ENCODE peak calls at places on chromosomes 7 and 10, in six cellular contexts. One of them, this sample, is unnamed.

GRCh38 chr7:98555403-98555802 is 61.7 kb upstream of the NPTX2 start:
- DNase-seq in stimulated activated CD4-positive, alpha-beta T cell treated with anti-CD3 and anti-CD28 coated beads, TNF-alpha, amount 100 ng/mL, for 4 hours: no peak
- DNase-seq in AG09319: no peak
- DNase-seq in HEK293T: no peak
- DNase-seq in spleen: peak; percentile 30
- DNase-seq in heart left ventricle: no peak
- DNase-seq in this sample: no peak

GRCh38 chr7:44326261-44327125 is 1.1 kb upstream of the CAMK2B start:
- DNase-seq in stimulated activated CD4-positive, alpha-beta T cell treated with anti-CD3 and anti-CD28 coated beads, TNF-alpha, amount 100 ng/mL, for 4 hours: no peak
- DNase-seq in AG09319: no peak
- DNase-seq in heart left ventricle: no peak
- DNase-seq in spleen: no peak
- DNase-seq in HEK293T: peak; percentile 5
- DNase-seq in this sample: no peak

GRCh38 chr7:66925255-66925654 is 4.2 kb downstream of the TMEM248 start:
- DNase-seq in HEK293T: no peak
- DNase-seq in heart left ventricle: no peak
- DNase-seq in AG09319: no peak
- DNase-seq in stimulated activated CD4-positive, alpha-beta T cell treated with anti-CD3 and anti-CD28 coated beads, TNF-alpha, amount 100 ng/mL, for 4 hours: no peak
- DNase-seq in spleen: no peak
- DNase-seq in this sample: no peak

GRCh38 chr10:72099054-72099921 is 10.9 kb upstream of the SPOCK2 start:
- DNase-seq in AG09319: no peak
- DNase-seq in HEK293T: no peak
- DNase-seq in spleen: no peak
- DNase-seq in heart left ventricle: no peak
- DNase-seq in stimulated activated CD4-positive, alpha-beta T cell treated with anti-CD3 and anti-CD28 coated beads, TNF-alpha, amount 100 ng/mL, for 4 hours: no peak
- DNase-seq in this sample: no peak

GRCh38 chr10:80272793-80273522 is 16.5 kb downstream of the MAT1A start:
- DNase-seq in heart left ventricle: no peak
- DNase-seq in stimulated activated CD4-positive, alpha-beta T cell treated with anti-CD3 and anti-CD28 coated beads, TNF-alpha, amount 100 ng/mL, for 4 hours: no peak
- DNase-seq in HEK293T: no peak
- DNase-seq in AG09319: no peak
- DNase-seq in spleen: no peak
- DNase-seq in this sample: no peak

GRCh38 chr10:119198438-119198837 is 8.9 kb upstream of the GRK5 start:
- DNase-seq in heart left ventricle: no peak
- DNase-seq in spleen: no peak
- DNase-seq in HEK293T: no peak
- DNase-seq in stimulated activated CD4-positive, alpha-beta T cell treated with anti-CD3 and anti-CD28 coated beads, TNF-alpha, amount 100 ng/mL, for 4 hours: no peak
- DNase-seq in AG09319: no peak
- DNase-seq in this sample: no peak

GRCh38 chr7:158272509-158273137 is 315.0 kb downstream of the PTPRN2 start:
- DNase-seq in stimulated activated CD4-positive, alpha-beta T cell treated with anti-CD3 and anti-CD28 coated beads, TNF-alpha, amount 100 ng/mL, for 4 hours: no peak
- DNase-seq in heart left ventricle: no peak
- DNase-seq in AG09319: no peak
- DNase-seq in HEK293T: no peak
- DNase-seq in spleen: peak; percentile 59
- DNase-seq in this sample: no peak

GRCh38 chr7:159109092-159110035 is 35.3 kb downstream of the VIPR2 start:
- DNase-seq in heart left ventricle: no peak
- DNase-seq in AG09319: no peak
- DNase-seq in spleen: peak; percentile 39
- DNase-seq in HEK293T: no peak
- DNase-seq in stimulated activated CD4-positive, alpha-beta T cell treated with anti-CD3 and anti-CD28 coated beads, TNF-alpha, amount 100 ng/mL, for 4 hours: no peak
- DNase-seq in this sample: no peak

GRCh38 chr7:157679607-157680006 is 342.8 kb downstream of the DNAJB6 start:
- DNase-seq in spleen: peak; percentile 62
- DNase-seq in stimulated activated CD4-positive, alpha-beta T cell treated with anti-CD3 and anti-CD28 coated beads, TNF-alpha, amount 100 ng/mL, for 4 hours: no peak
- DNase-seq in AG09319: no peak
- DNase-seq in HEK293T: no peak
- DNase-seq in heart left ventricle: no peak
- DNase-seq in this sample: no peak

GRCh38 chr7:1154172-1154739 is 5.7 kb downstream of the ZFAND2A start:
- DNase-seq in stimulated activated CD4-positive, alpha-beta T cell treated with anti-CD3 and anti-CD28 coated beads, TNF-alpha, amount 100 ng/mL, for 4 hours: no peak
- DNase-seq in spleen: no peak
- DNase-seq in HEK293T: no peak
- DNase-seq in AG09319: no peak
- DNase-seq in heart left ventricle: no peak
- DNase-seq in this sample: no peak

GRCh38 chr10:116067825-116068224 is 205.2 kb downstream of the GFRA1 start:
- DNase-seq in spleen: no peak
- DNase-seq in heart left ventricle: no peak
- DNase-seq in stimulated activated CD4-positive, alpha-beta T cell treated with anti-CD3 and anti-CD28 coated beads, TNF-alpha, amount 100 ng/mL, for 4 hours: no peak
- DNase-seq in AG09319: no peak
- DNase-seq in HEK293T: no peak
- DNase-seq in this sample: no peak

GRCh38 chr7:101853684-101854083 is 36.3 kb downstream of the CUX1 start:
- DNase-seq in heart left ventricle: no peak
- DNase-seq in stimulated activated CD4-positive, alpha-beta T cell treated with anti-CD3 and anti-CD28 coated beads, TNF-alpha, amount 100 ng/mL, for 4 hours: no peak
- DNase-seq in HEK293T: no peak
- DNase-seq in spleen: no peak
- DNase-seq in AG09319: no peak
- DNase-seq in this sample: no peak

GRCh38 chr10:86646933-86647332 is 7.4 kb upstream of the OPN4 start:
- DNase-seq in spleen: no peak
- DNase-seq in heart left ventricle: no peak
- DNase-seq in stimulated activated CD4-positive, alpha-beta T cell treated with anti-CD3 and anti-CD28 coated beads, TNF-alpha, amount 100 ng/mL, for 4 hours: no peak
- DNase-seq in AG09319: no peak
- DNase-seq in HEK293T: no peak
- DNase-seq in this sample: no peak

GRCh38 chr7:97226541-97226940 is 109.0 kb downstream of the SDHAF3 start:
- DNase-seq in AG09319: no peak
- DNase-seq in stimulated activated CD4-positive, alpha-beta T cell treated with anti-CD3 and anti-CD28 coated beads, TNF-alpha, amount 100 ng/mL, for 4 hours: no peak
- DNase-seq in spleen: no peak
- DNase-seq in HEK293T: no peak
- DNase-seq in heart left ventricle: no peak
- DNase-seq in this sample: no peak

GRCh38 chr7:23261843-23262452 is 15.4 kb downstream of the GPNMB start:
- DNase-seq in stimulated activated CD4-positive, alpha-beta T cell treated with anti-CD3 and anti-CD28 coated beads, TNF-alpha, amount 100 ng/mL, for 4 hours: peak; percentile 18
- DNase-seq in heart left ventricle: peak; percentile 41
- DNase-seq in HEK293T: peak; percentile 84
- DNase-seq in AG09319: peak; percentile 28
- DNase-seq in spleen: peak; percentile 84
- DNase-seq in this sample: no peak

GRCh38 chr7:118328505-118329211 is 104.2 kb downstream of the ANKRD7 start:
- DNase-seq in heart left ventricle: no peak
- DNase-seq in HEK293T: no peak
- DNase-seq in spleen: no peak
- DNase-seq in AG09319: no peak
- DNase-seq in stimulated activated CD4-positive, alpha-beta T cell treated with anti-CD3 and anti-CD28 coated beads, TNF-alpha, amount 100 ng/mL, for 4 hours: no peak
- DNase-seq in this sample: no peak

GRCh38 chr10:36023939-36024338 is 381.8 kb upstream of the FZD8 start:
- DNase-seq in heart left ventricle: no peak
- DNase-seq in AG09319: peak; percentile 57
- DNase-seq in spleen: no peak
- DNase-seq in stimulated activated CD4-positive, alpha-beta T cell treated with anti-CD3 and anti-CD28 coated beads, TNF-alpha, amount 100 ng/mL, for 4 hours: no peak
- DNase-seq in HEK293T: peak; percentile 24
- DNase-seq in this sample: peak; percentile 86

GRCh38 chr10:115857856-115858255 is 415.1 kb downstream of the GFRA1 start:
- DNase-seq in HEK293T: no peak
- DNase-seq in spleen: no peak
- DNase-seq in stimulated activated CD4-positive, alpha-beta T cell treated with anti-CD3 and anti-CD28 coated beads, TNF-alpha, amount 100 ng/mL, for 4 hours: no peak
- DNase-seq in AG09319: no peak
- DNase-seq in heart left ventricle: no peak
- DNase-seq in this sample: peak; percentile 38

GRCh38 chr10:113103131-113103830 is 153.2 kb downstream of the TCF7L2 start:
- DNase-seq in stimulated activated CD4-positive, alpha-beta T cell treated with anti-CD3 and anti-CD28 coated beads, TNF-alpha, amount 100 ng/mL, for 4 hours: no peak
- DNase-seq in AG09319: no peak
- DNase-seq in heart left ventricle: no peak
- DNase-seq in spleen: no peak
- DNase-seq in HEK293T: no peak
- DNase-seq in this sample: peak; percentile 58

GRCh38 chr10:6543431-6544005 is 36.6 kb downstream of the PRKCQ start:
- DNase-seq in AG09319: no peak
- DNase-seq in heart left ventricle: no peak
- DNase-seq in spleen: no peak
- DNase-seq in HEK293T: no peak
- DNase-seq in stimulated activated CD4-positive, alpha-beta T cell treated with anti-CD3 and anti-CD28 coated beads, TNF-alpha, amount 100 ng/mL, for 4 hours: peak; percentile 25
- DNase-seq in this sample: no peak

GRCh38 chr7:35722054-35722849 is 27.3 kb upstream of the HERPUD2 start:
- DNase-seq in HEK293T: no peak
- DNase-seq in spleen: no peak
- DNase-seq in AG09319: no peak
- DNase-seq in stimulated activated CD4-positive, alpha-beta T cell treated with anti-CD3 and anti-CD28 coated beads, TNF-alpha, amount 100 ng/mL, for 4 hours: no peak
- DNase-seq in heart left ventricle: no peak
- DNase-seq in this sample: no peak

GRCh38 chr10:32104622-32105509 is 48.6 kb upstream of the KIF5B start:
- DNase-seq in stimulated activated CD4-positive, alpha-beta T cell treated with anti-CD3 and anti-CD28 coated beads, TNF-alpha, amount 100 ng/mL, for 4 hours: no peak
- DNase-seq in HEK293T: no peak
- DNase-seq in spleen: no peak
- DNase-seq in AG09319: no peak
- DNase-seq in heart left ventricle: no peak
- DNase-seq in this sample: peak; percentile 21

GRCh38 chr10:101867931-101868330 is 24.3 kb upstream of the KCNIP2 start:
- DNase-seq in AG09319: peak; percentile 31
- DNase-seq in stimulated activated CD4-positive, alpha-beta T cell treated with anti-CD3 and anti-CD28 coated beads, TNF-alpha, amount 100 ng/mL, for 4 hours: no peak
- DNase-seq in HEK293T: no peak
- DNase-seq in spleen: no peak
- DNase-seq in heart left ventricle: no peak
- DNase-seq in this sample: no peak

GRCh38 chr10:11147723-11148122 is 130.1 kb downstream of the CELF2 start:
- DNase-seq in AG09319: no peak
- DNase-seq in stimulated activated CD4-positive, alpha-beta T cell treated with anti-CD3 and anti-CD28 coated beads, TNF-alpha, amount 100 ng/mL, for 4 hours: no peak
- DNase-seq in spleen: peak; percentile 83
- DNase-seq in heart left ventricle: no peak
- DNase-seq in HEK293T: no peak
- DNase-seq in this sample: no peak

GRCh38 chr10:43491855-43492254 is 54.9 kb downstream of the ZNF487 start:
- DNase-seq in AG09319: no peak
- DNase-seq in heart left ventricle: no peak
- DNase-seq in spleen: no peak
- DNase-seq in stimulated activated CD4-positive, alpha-beta T cell treated with anti-CD3 and anti-CD28 coated beads, TNF-alpha, amount 100 ng/mL, for 4 hours: no peak
- DNase-seq in HEK293T: no peak
- DNase-seq in this sample: no peak

GRCh38 chr7:48424731-48425130 is 253.5 kb downstream of the ABCA13 start:
- DNase-seq in HEK293T: peak; percentile 9
- DNase-seq in stimulated activated CD4-positive, alpha-beta T cell treated with anti-CD3 and anti-CD28 coated beads, TNF-alpha, amount 100 ng/mL, for 4 hours: no peak
- DNase-seq in heart left ventricle: no peak
- DNase-seq in AG09319: no peak
- DNase-seq in spleen: no peak
- DNase-seq in this sample: no peak

GRCh38 chr10:57943701-57944100 is 324.0 kb downstream of the IPMK start:
- DNase-seq in stimulated activated CD4-positive, alpha-beta T cell treated with anti-CD3 and anti-CD28 coated beads, TNF-alpha, amount 100 ng/mL, for 4 hours: no peak
- DNase-seq in heart left ventricle: no peak
- DNase-seq in HEK293T: no peak
- DNase-seq in spleen: no peak
- DNase-seq in AG09319: no peak
- DNase-seq in this sample: no peak

GRCh38 chr10:70331486-70332268 is 47.9 kb upstream of the NPFFR1 start:
- DNase-seq in spleen: peak; percentile 80
- DNase-seq in HEK293T: peak; percentile 41
- DNase-seq in heart left ventricle: peak; percentile 63
- DNase-seq in stimulated activated CD4-positive, alpha-beta T cell treated with anti-CD3 and anti-CD28 coated beads, TNF-alpha, amount 100 ng/mL, for 4 hours: no peak
- DNase-seq in AG09319: peak; percentile 85
- DNase-seq in this sample: peak; percentile 80

GRCh38 chr10:51246156-51246555 is 171.9 kb downstream of the PRKG1 start:
- DNase-seq in spleen: no peak
- DNase-seq in AG09319: no peak
- DNase-seq in stimulated activated CD4-positive, alpha-beta T cell treated with anti-CD3 and anti-CD28 coated beads, TNF-alpha, amount 100 ng/mL, for 4 hours: no peak
- DNase-seq in heart left ventricle: no peak
- DNase-seq in HEK293T: no peak
- DNase-seq in this sample: no peak

GRCh38 chr7:80439894-80440811 is 71.7 kb downstream of the GNAT3 start:
- DNase-seq in heart left ventricle: no peak
- DNase-seq in HEK293T: no peak
- DNase-seq in stimulated activated CD4-positive, alpha-beta T cell treated with anti-CD3 and anti-CD28 coated beads, TNF-alpha, amount 100 ng/mL, for 4 hours: no peak
- DNase-seq in spleen: no peak
- DNase-seq in AG09319: no peak
- DNase-seq in this sample: peak; percentile 89

GRCh38 chr10:98170249-98171117 is 36.0 kb downstream of the R3HCC1L start:
- DNase-seq in heart left ventricle: peak; percentile 20
- DNase-seq in AG09319: no peak
- DNase-seq in stimulated activated CD4-positive, alpha-beta T cell treated with anti-CD3 and anti-CD28 coated beads, TNF-alpha, amount 100 ng/mL, for 4 hours: no peak
- DNase-seq in spleen: no peak
- DNase-seq in HEK293T: peak; percentile 66
- DNase-seq in this sample: no peak

GRCh38 chr7:1924185-1924817 is 254.2 kb downstream of the ELFN1 start:
- DNase-seq in HEK293T: no peak
- DNase-seq in stimulated activated CD4-positive, alpha-beta T cell treated with anti-CD3 and anti-CD28 coated beads, TNF-alpha, amount 100 ng/mL, for 4 hours: no peak
- DNase-seq in heart left ventricle: no peak
- DNase-seq in spleen: no peak
- DNase-seq in AG09319: no peak
- DNase-seq in this sample: no peak

GRCh38 chr10:78212134-78212785 is 178.6 kb downstream of the RPS24 start:
- DNase-seq in AG09319: no peak
- DNase-seq in HEK293T: no peak
- DNase-seq in heart left ventricle: peak; percentile 49
- DNase-seq in stimulated activated CD4-positive, alpha-beta T cell treated with anti-CD3 and anti-CD28 coated beads, TNF-alpha, amount 100 ng/mL, for 4 hours: no peak
- DNase-seq in spleen: no peak
- DNase-seq in this sample: no peak

GRCh38 chr10:7561216-7561893 is 105.4 kb downstream of the ITIH5 start:
- DNase-seq in stimulated activated CD4-positive, alpha-beta T cell treated with anti-CD3 and anti-CD28 coated beads, TNF-alpha, amount 100 ng/mL, for 4 hours: no peak
- DNase-seq in spleen: no peak
- DNase-seq in HEK293T: no peak
- DNase-seq in heart left ventricle: peak; percentile 85
- DNase-seq in AG09319: no peak
- DNase-seq in this sample: no peak

GRCh38 chr10:125080296-125080695 is 80.1 kb downstream of the CTBP2 start:
- DNase-seq in stimulated activated CD4-positive, alpha-beta T cell treated with anti-CD3 and anti-CD28 coated beads, TNF-alpha, amount 100 ng/mL, for 4 hours: no peak
- DNase-seq in HEK293T: no peak
- DNase-seq in heart left ventricle: no peak
- DNase-seq in spleen: peak; percentile 43
- DNase-seq in AG09319: no peak
- DNase-seq in this sample: no peak